ENCODE peak calls at places on chromosomes 3 and 15, in eight cellular contexts. One of them, this sample, is unnamed. For H3K36me3, the result is how much of the 10 kb centered on the place peaks cover.

GRCh38 chr3:43206632-43207031 is 79.7 kb upstream of the SNRK start:
- DNase-seq in mammary epithelial cell: no peak
- DNase-seq in thoracic aorta: no peak
- DNase-seq in OCI-LY7: no peak
- DNase-seq in GM23338: peak
- DNase-seq in heart right ventricle: no peak
- DNase-seq in IMR-90: no peak
- DNase-seq in body of pancreas: no peak
- DNase-seq in this sample: no peak

GRCh38 chr3:144221771-144222170 is 250.1 kb downstream of the DIPK2A start:
- DNase-seq in mammary epithelial cell: no peak
- DNase-seq in thoracic aorta: no peak
- DNase-seq in OCI-LY7: no peak
- DNase-seq in GM23338: peak
- DNase-seq in heart right ventricle: no peak
- DNase-seq in IMR-90: no peak
- DNase-seq in body of pancreas: no peak
- DNase-seq in this sample: no peak

GRCh38 chr3:116777181-116777840 is 67.7 kb downstream of the TUSC7 start:
- DNase-seq in mammary epithelial cell: peak
- DNase-seq in thoracic aorta: no peak
- DNase-seq in OCI-LY7: no peak
- DNase-seq in GM23338: no peak
- DNase-seq in heart right ventricle: no peak
- DNase-seq in IMR-90: peak
- DNase-seq in body of pancreas: no peak
- DNase-seq in this sample: no peak

GRCh38 chr15:74611341-74611740 is 4.3 kb upstream of the CLK3 start:
- DNase-seq in mammary epithelial cell: peak
- DNase-seq in thoracic aorta: no peak
- DNase-seq in OCI-LY7: no peak
- DNase-seq in GM23338: no peak
- DNase-seq in heart right ventricle: no peak
- DNase-seq in IMR-90: no peak
- DNase-seq in body of pancreas: no peak
- DNase-seq in this sample: no peak

GRCh38 chr15:91867581-91868026 is 14.1 kb downstream of the SLCO3A1 start:
- DNase-seq in mammary epithelial cell: peak
- DNase-seq in thoracic aorta: peak
- DNase-seq in OCI-LY7: no peak
- DNase-seq in GM23338: peak
- DNase-seq in heart right ventricle: peak
- DNase-seq in IMR-90: peak
- DNase-seq in body of pancreas: peak
- DNase-seq in this sample: no peak

GRCh38 chr3:50324351-50325144 is 2.0 kb upstream of the HYAL2 start:
- DNase-seq in mammary epithelial cell: peak
- DNase-seq in thoracic aorta: no peak
- DNase-seq in OCI-LY7: peak
- DNase-seq in GM23338: peak
- DNase-seq in heart right ventricle: peak
- DNase-seq in IMR-90: peak
- DNase-seq in body of pancreas: peak
- DNase-seq in this sample: no peak

GRCh38 chr3:56783644-56784451 is 17.9 kb downstream of the ARHGEF3 start:
- DNase-seq in mammary epithelial cell: peak
- DNase-seq in thoracic aorta: no peak
- DNase-seq in OCI-LY7: peak
- DNase-seq in GM23338: no peak
- DNase-seq in heart right ventricle: peak
- DNase-seq in IMR-90: peak
- DNase-seq in body of pancreas: peak
- DNase-seq in this sample: peak

GRCh38 chr15:44215594-44215993 is 20.5 kb upstream of the FRMD5 start:
- DNase-seq in mammary epithelial cell: peak
- DNase-seq in thoracic aorta: no peak
- DNase-seq in OCI-LY7: no peak
- DNase-seq in GM23338: no peak
- DNase-seq in heart right ventricle: no peak
- DNase-seq in IMR-90: peak
- DNase-seq in body of pancreas: no peak
- DNase-seq in this sample: no peak

GRCh38 chr3:19903649-19904048 is 30.4 kb downstream of the EFHB start:
- DNase-seq in mammary epithelial cell: no peak
- DNase-seq in thoracic aorta: no peak
- DNase-seq in OCI-LY7: no peak
- DNase-seq in GM23338: no peak
- DNase-seq in heart right ventricle: no peak
- DNase-seq in IMR-90: no peak
- DNase-seq in body of pancreas: no peak
- DNase-seq in this sample: no peak

GRCh38 chr3:140011086-140011485 is 76.1 kb downstream of the CLSTN2 start:
- DNase-seq in mammary epithelial cell: no peak
- DNase-seq in thoracic aorta: no peak
- DNase-seq in OCI-LY7: no peak
- DNase-seq in GM23338: no peak
- DNase-seq in heart right ventricle: no peak
- DNase-seq in IMR-90: no peak
- DNase-seq in body of pancreas: no peak
- DNase-seq in this sample: no peak

GRCh38 chr3:39343076-39343717 is 13.7 kb downstream of the CCR8 start:
- DNase-seq in mammary epithelial cell: peak
- DNase-seq in thoracic aorta: no peak
- DNase-seq in OCI-LY7: no peak
- DNase-seq in GM23338: no peak
- DNase-seq in heart right ventricle: no peak
- DNase-seq in IMR-90: no peak
- DNase-seq in body of pancreas: no peak
- DNase-seq in this sample: no peak

GRCh38 chr15:49645937-49646336 is 25.1 kb downstream of the DTWD1 start:
- DNase-seq in mammary epithelial cell: peak
- DNase-seq in thoracic aorta: no peak
- DNase-seq in OCI-LY7: no peak
- DNase-seq in GM23338: no peak
- DNase-seq in heart right ventricle: no peak
- DNase-seq in IMR-90: peak
- DNase-seq in body of pancreas: peak
- DNase-seq in this sample: no peak

GRCh38 chr3:71905426-71905825 is 120.5 kb upstream of the PROK2 start:
- DNase-seq in mammary epithelial cell: no peak
- DNase-seq in thoracic aorta: no peak
- DNase-seq in OCI-LY7: peak
- DNase-seq in GM23338: no peak
- DNase-seq in heart right ventricle: no peak
- DNase-seq in IMR-90: no peak
- DNase-seq in body of pancreas: no peak
- DNase-seq in this sample: peak

GRCh38 chr3:128280466-128281455 is 127.5 kb downstream of the EEFSEC start:
- DNase-seq in mammary epithelial cell: no peak
- DNase-seq in thoracic aorta: no peak
- DNase-seq in OCI-LY7: no peak
- DNase-seq in GM23338: peak
- DNase-seq in heart right ventricle: no peak
- DNase-seq in IMR-90: no peak
- DNase-seq in body of pancreas: no peak
- DNase-seq in this sample: no peak

GRCh38 chr3:151225040-151225975 is 22.3 kb upstream of the GPR171 start:
- DNase-seq in mammary epithelial cell: no peak
- DNase-seq in thoracic aorta: no peak
- DNase-seq in OCI-LY7: no peak
- DNase-seq in GM23338: no peak
- DNase-seq in heart right ventricle: no peak
- DNase-seq in IMR-90: no peak
- DNase-seq in body of pancreas: no peak
- DNase-seq in this sample: no peak

GRCh38 chr15:51842852-51843737 is 13.6 kb downstream of the TMOD3 start:
- DNase-seq in mammary epithelial cell: peak
- DNase-seq in thoracic aorta: no peak
- DNase-seq in OCI-LY7: peak
- DNase-seq in GM23338: no peak
- DNase-seq in heart right ventricle: no peak
- DNase-seq in IMR-90: peak
- DNase-seq in body of pancreas: no peak
- DNase-seq in this sample: no peak

GRCh38 chr3:69764861-69765260 is 25.6 kb downstream of the MITF start:
- DNase-seq in mammary epithelial cell: no peak
- DNase-seq in thoracic aorta: no peak
- DNase-seq in OCI-LY7: no peak
- DNase-seq in GM23338: no peak
- DNase-seq in heart right ventricle: no peak
- DNase-seq in IMR-90: no peak
- DNase-seq in body of pancreas: peak
- DNase-seq in this sample: no peak

GRCh38 chr3:50599716-50600118 is 11.9 kb downstream of the CISH start:
- DNase-seq in mammary epithelial cell: no peak
- DNase-seq in thoracic aorta: no peak
- DNase-seq in OCI-LY7: no peak
- DNase-seq in GM23338: no peak
- DNase-seq in heart right ventricle: no peak
- DNase-seq in IMR-90: no peak
- DNase-seq in body of pancreas: no peak
- DNase-seq in this sample: no peak

GRCh38 chr15:65258863-65259262 is 27.8 kb downstream of the PARP16 start:
- DNase-seq in mammary epithelial cell: no peak
- DNase-seq in thoracic aorta: no peak
- DNase-seq in OCI-LY7: no peak
- DNase-seq in GM23338: no peak
- DNase-seq in heart right ventricle: no peak
- DNase-seq in IMR-90: no peak
- DNase-seq in body of pancreas: no peak
- DNase-seq in this sample: no peak

GRCh38 chr3:48685603-48686511 is at the start of gene NCKIPSD:
- DNase-seq in mammary epithelial cell: peak
- DNase-seq in thoracic aorta: peak
- DNase-seq in OCI-LY7: peak
- DNase-seq in GM23338: peak
- DNase-seq in heart right ventricle: peak
- DNase-seq in IMR-90: peak
- DNase-seq in body of pancreas: peak
- DNase-seq in this sample: peak

GRCh38 chr15:78259232-78259631 is 5.1 kb upstream of the DNAJA4 start:
- DNase-seq in mammary epithelial cell: no peak
- DNase-seq in thoracic aorta: no peak
- DNase-seq in OCI-LY7: no peak
- DNase-seq in GM23338: no peak
- DNase-seq in heart right ventricle: no peak
- DNase-seq in IMR-90: no peak
- DNase-seq in body of pancreas: no peak
- DNase-seq in this sample: no peak

GRCh38 chr3:108221403-108221802 is 821 bp downstream of the IFT57 start:
- DNase-seq in mammary epithelial cell: no peak
- DNase-seq in thoracic aorta: no peak
- DNase-seq in OCI-LY7: peak
- DNase-seq in GM23338: no peak
- DNase-seq in heart right ventricle: no peak
- DNase-seq in IMR-90: no peak
- DNase-seq in body of pancreas: no peak
- DNase-seq in this sample: no peak

GRCh38 chr15:93044301-93045190 is 44.5 kb downstream of the RGMA start:
- DNase-seq in mammary epithelial cell: no peak
- DNase-seq in thoracic aorta: no peak
- DNase-seq in OCI-LY7: no peak
- DNase-seq in GM23338: no peak
- DNase-seq in heart right ventricle: no peak
- DNase-seq in IMR-90: no peak
- DNase-seq in body of pancreas: no peak
- DNase-seq in this sample: no peak

GRCh38 chr3:15253023-15253697 is 47.1 kb downstream of the CAPN7 start:
- DNase-seq in mammary epithelial cell: no peak
- DNase-seq in thoracic aorta: no peak
- DNase-seq in OCI-LY7: no peak
- DNase-seq in GM23338: no peak
- DNase-seq in heart right ventricle: no peak
- DNase-seq in IMR-90: no peak
- DNase-seq in body of pancreas: no peak
- DNase-seq in this sample: no peak
- H3K36me3 ChIP-seq in mammary epithelial cell: under half
- H3K36me3 ChIP-seq in thoracic aorta: under half
- H3K36me3 ChIP-seq in OCI-LY7: half or more
- H3K36me3 ChIP-seq in GM23338: under half
- H3K36me3 ChIP-seq in heart right ventricle: under half
- H3K36me3 ChIP-seq in IMR-90: under half
- H3K36me3 ChIP-seq in body of pancreas: under half
- H3K36me3 ChIP-seq in this sample: under half

DNA sequence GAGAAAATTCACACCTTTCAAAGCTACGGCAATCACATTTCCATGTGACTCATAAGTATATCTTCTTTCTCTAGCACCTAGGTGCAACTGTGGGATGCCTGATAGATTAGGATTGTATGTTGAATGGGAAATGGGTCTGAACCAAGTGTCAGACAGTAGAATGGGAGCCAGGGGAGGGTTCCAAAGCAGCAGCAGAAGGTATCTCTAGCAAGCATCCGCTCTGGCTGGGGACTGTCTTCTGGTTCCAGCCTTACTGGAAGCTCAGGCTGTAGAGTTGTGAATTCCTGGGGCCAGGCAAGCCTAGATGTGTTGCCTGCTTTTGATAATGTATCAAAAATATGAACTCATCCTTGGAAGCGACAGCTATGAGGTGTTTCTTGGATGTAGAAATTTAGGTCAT is 2.1 kb upstream of the CHL1 start:
- DNase-seq in mammary epithelial cell: no peak
- DNase-seq in thoracic aorta: no peak
- DNase-seq in OCI-LY7: no peak
- DNase-seq in GM23338: no peak
- DNase-seq in heart right ventricle: no peak
- DNase-seq in IMR-90: no peak
- DNase-seq in body of pancreas: no peak
- DNase-seq in this sample: no peak
- H3K36me3 ChIP-seq in mammary epithelial cell: under half
- H3K36me3 ChIP-seq in thoracic aorta: under half
- H3K36me3 ChIP-seq in OCI-LY7: under half
- H3K36me3 ChIP-seq in GM23338: under half
- H3K36me3 ChIP-seq in heart right ventricle: under half
- H3K36me3 ChIP-seq in IMR-90: under half
- H3K36me3 ChIP-seq in body of pancreas: under half
- H3K36me3 ChIP-seq in this sample: under half

DNA sequence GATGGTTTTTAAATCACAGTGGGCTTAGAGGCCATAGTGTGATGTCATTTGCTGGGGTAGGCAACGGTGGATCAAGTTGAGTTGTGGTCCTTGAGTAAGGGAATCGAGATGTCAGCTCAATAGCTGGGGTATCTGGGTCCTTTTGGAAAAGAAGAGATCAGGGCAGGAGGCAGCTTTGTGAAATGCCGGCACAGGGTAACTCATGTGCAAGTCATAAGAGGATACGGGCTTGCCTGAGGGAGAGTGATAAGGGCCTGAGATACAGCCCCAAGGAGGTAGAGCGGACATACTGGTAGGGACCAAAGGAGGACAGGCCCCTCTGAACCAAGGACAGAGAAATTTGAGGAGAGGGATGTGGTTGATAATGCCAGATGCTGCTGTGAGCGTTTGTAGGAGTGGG is 4.2 kb upstream of the FAM131A start:
- DNase-seq in mammary epithelial cell: no peak
- DNase-seq in thoracic aorta: no peak
- DNase-seq in OCI-LY7: no peak
- DNase-seq in GM23338: no peak
- DNase-seq in heart right ventricle: no peak
- DNase-seq in IMR-90: no peak
- DNase-seq in body of pancreas: no peak
- DNase-seq in this sample: no peak
- H3K36me3 ChIP-seq in mammary epithelial cell: half or more
- H3K36me3 ChIP-seq in thoracic aorta: half or more
- H3K36me3 ChIP-seq in OCI-LY7: half or more
- H3K36me3 ChIP-seq in GM23338: half or more
- H3K36me3 ChIP-seq in heart right ventricle: under half
- H3K36me3 ChIP-seq in IMR-90: half or more
- H3K36me3 ChIP-seq in body of pancreas: under half
- H3K36me3 ChIP-seq in this sample: under half

GRCh38 chr3:105746226-105746996 is 122.4 kb downstream of the CBLB start:
- DNase-seq in mammary epithelial cell: no peak
- DNase-seq in thoracic aorta: no peak
- DNase-seq in OCI-LY7: no peak
- DNase-seq in GM23338: no peak
- DNase-seq in heart right ventricle: no peak
- DNase-seq in IMR-90: no peak
- DNase-seq in body of pancreas: no peak
- DNase-seq in this sample: no peak
- H3K36me3 ChIP-seq in mammary epithelial cell: under half
- H3K36me3 ChIP-seq in thoracic aorta: under half
- H3K36me3 ChIP-seq in OCI-LY7: under half
- H3K36me3 ChIP-seq in GM23338: under half
- H3K36me3 ChIP-seq in heart right ventricle: under half
- H3K36me3 ChIP-seq in IMR-90: under half
- H3K36me3 ChIP-seq in body of pancreas: under half
- H3K36me3 ChIP-seq in this sample: under half

This sample was measured in GM06990.